ENCODE peak calls at places on chromosomes 3 and 15, in six cellular contexts. M, J, S, D, I and N are unnamed samples.

GRCh38 chr3:73765878-73766564 is 141.3 kb upstream of the PDZRN3 start:
- DNase-seq in M (no peak), J (no peak), S (no peak), D (no peak), I (no peak), N (no peak)

GRCh38 chr15:25061808-25062550 is 107.2 kb downstream of the SNRPN start:
- DNase-seq in M (no peak), J (no peak), S (no peak), D (no peak), I (no peak), N (peak; percentile 11)

GRCh38 chr3:140365872-140366697 is 311.8 kb upstream of the TRIM42 start:
- DNase-seq in M (no peak), J (no peak), S (no peak), D (no peak), I (peak; percentile 32), N (no peak)

GRCh38 chr3:112653209-112653871 is 12.4 kb upstream of the CCDC80 start:
- DNase-seq in M (no peak), J (no peak), S (no peak), D (no peak), I (no peak), N (peak; percentile 41)

GRCh38 chr3:197482001-197482400 is 73.8 kb downstream of the BDH1 start:
- DNase-seq in M (no peak), J (no peak), S (peak; percentile 46), D (no peak), I (no peak), N (no peak)

GRCh38 chr15:101129851-101130250 is 122.0 kb downstream of the CHSY1 start:
- DNase-seq in M (no peak), J (no peak), S (no peak), D (no peak), I (no peak), N (no peak)

GRCh38 chr3:43291546-43291945 is 5.2 kb downstream of the SNRK start:
- DNase-seq in M (no peak), J (no peak), S (no peak), D (no peak), I (no peak), N (no peak)

GRCh38 chr15:80979538-80980200 is 9.9 kb downstream of the MESD start:
- DNase-seq in M (no peak), J (no peak), S (no peak), D (no peak), I (no peak), N (no peak)

GRCh38 chr3:71056327-71056726 is 527.2 kb downstream of the FOXP1 start:
- DNase-seq in M (no peak), J (no peak), S (no peak), D (no peak), I (no peak), N (no peak)

GRCh38 chr3:188489639-188490405 is 335.9 kb downstream of the LPP start:
- DNase-seq in M (no peak), J (no peak), S (no peak), D (no peak), I (no peak), N (no peak)

GRCh38 chr3:189122120-189122519 is 49.7 kb upstream of the TPRG1 start:
- DNase-seq in M (no peak), J (no peak), S (no peak), D (no peak), I (no peak), N (no peak)

GRCh38 chr3:83230841-83231240 is 1469.4 kb upstream of the GBE1 start:
- DNase-seq in M (no peak), J (no peak), S (no peak), D (no peak), I (no peak), N (no peak)

GRCh38 chr3:19216669-19217337 is 68.5 kb downstream of the KCNH8 start:
- DNase-seq in M (peak; percentile 47), J (peak; percentile 46), S (no peak), D (peak; percentile 77), I (no peak), N (no peak)

GRCh38 chr3:127177226-127177625 is 15.7 kb upstream of the PRR23E start:
- DNase-seq in M (no peak), J (no peak), S (no peak), D (no peak), I (no peak), N (peak; percentile 17)

GRCh38 chr15:48766196-48766595 is 44.7 kb downstream of the CEP152 start:
- DNase-seq in M (peak; percentile 10), J (no peak), S (no peak), D (peak; percentile 59), I (no peak), N (no peak)

GRCh38 chr3:189593581-189593980 is 37.6 kb upstream of the TP63 start:
- DNase-seq in M (no peak), J (no peak), S (no peak), D (no peak), I (no peak), N (no peak)

GRCh38 chr3:152474585-152474984 is 205.9 kb downstream of the MBNL1 start:
- DNase-seq in M (no peak), J (no peak), S (peak; percentile 42), D (peak; percentile 11), I (peak; percentile 52), N (peak; percentile 57)

GRCh38 chr15:81322708-81323253 is 1.2 kb downstream of the STARD5 start:
- DNase-seq in M (no peak), J (no peak), S (no peak), D (no peak), I (no peak), N (no peak)

GRCh38 chr3:150377601-150378466 is 30.3 kb upstream of the TSC22D2 start:
- DNase-seq in M (no peak), J (no peak), S (no peak), D (no peak), I (no peak), N (no peak)

GRCh38 chr3:177329854-177330253 is 132.6 kb upstream of the TBL1XR1 start:
- DNase-seq in M (no peak), J (no peak), S (no peak), D (peak; percentile 42), I (no peak), N (no peak)

GRCh38 chr3:197912770-197913476 is 37.1 kb upstream of the RPL35A start:
- DNase-seq in M (no peak), J (peak; percentile 81), S (no peak), D (no peak), I (peak; percentile 71), N (no peak)

GRCh38 chr3:61979645-61980430 is 393.5 kb downstream of the FEZF2 start:
- DNase-seq in M (no peak), J (no peak), S (no peak), D (no peak), I (no peak), N (no peak)
- H3K4me3 ChIP-seq in M (no peak overlapping the region), J (no peak overlapping the region), S (no peak overlapping the region), D (no peak overlapping the region), I (no peak overlapping the region), N (no peak overlapping the region)

DNA sequence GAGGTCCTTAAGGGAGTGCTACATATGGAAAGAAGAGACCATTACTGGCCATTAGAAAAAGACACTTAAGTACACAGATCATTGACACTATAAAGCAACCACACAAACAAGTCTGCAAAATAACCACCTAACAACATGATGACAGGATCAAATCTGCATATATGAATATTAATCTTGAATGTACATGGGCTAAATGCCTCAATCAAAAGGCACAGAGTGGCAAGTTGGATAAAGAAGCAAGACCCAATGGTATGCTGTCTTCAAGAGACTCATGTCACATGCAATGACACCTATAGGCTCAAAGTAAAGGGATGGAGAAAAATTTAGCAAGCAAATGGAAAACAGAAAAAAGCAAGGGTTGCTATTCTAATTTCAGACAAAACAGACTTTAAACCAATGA is 28.4 kb upstream of the CCNL1 start:
- DNase-seq in M (no peak), J (no peak), S (no peak), D (no peak), I (no peak), N (no peak)
- H3K9me3 ChIP-seq in M (no peaks in the 10 kb centered on the region), J (no peaks in the 10 kb centered on the region), S (peaks cover 60% of the 10 kb centered on the region), D (no peaks in the 10 kb centered on the region), I (no peaks in the 10 kb centered on the region), N (peaks cover 15% of the 10 kb centered on the region)

GRCh38 chr3:161694682-161695586 is 198.3 kb downstream of the OTOL1 start:
- DNase-seq in M (no peak), J (no peak), S (no peak), D (no peak), I (no peak), N (no peak)

GRCh38 chr3:161695811-161696210 is 199.2 kb downstream of the OTOL1 start:
- DNase-seq in M (no peak), J (no peak), S (no peak), D (no peak), I (no peak), N (no peak)

GRCh38 chr3:161689699-161690098 is 193.1 kb downstream of the OTOL1 start:
- DNase-seq in M (no peak), J (no peak), S (no peak), D (no peak), I (no peak), N (no peak)

GRCh38 chr3:161691677-161692076 is 195.1 kb downstream of the OTOL1 start:
- DNase-seq in M (no peak), J (no peak), S (no peak), D (no peak), I (no peak), N (no peak)
- H3K4me3 ChIP-seq in M (no peak overlapping the region), J (no peak overlapping the region), S (no peak overlapping the region), D (no peak overlapping the region), I (no peak overlapping the region), N (no peak overlapping the region)

GRCh38 chr3:108145578-108145977 is 54.7 kb upstream of the CD47 start:
- DNase-seq in M (no peak), J (no peak), S (no peak), D (no peak), I (no peak), N (no peak)

GRCh38 chr3:108146139-108146538 is 55.3 kb upstream of the CD47 start:
- DNase-seq in M (no peak), J (no peak), S (no peak), D (no peak), I (no peak), N (no peak)

GRCh38 chr3:108153451-108153981 is 62.7 kb upstream of the CD47 start:
- DNase-seq in M (peak; percentile 11), J (no peak), S (peak; percentile 48), D (peak; percentile 67), I (no peak), N (peak; percentile 50)

GRCh38 chr3:108152261-108152660 is 61.4 kb upstream of the CD47 start:
- DNase-seq in M (no peak), J (no peak), S (no peak), D (no peak), I (no peak), N (no peak)

GRCh38 chr3:108150200-108150599 is 59.4 kb upstream of the CD47 start:
- DNase-seq in M (no peak), J (no peak), S (no peak), D (no peak), I (no peak), N (no peak)
- H3K9me3 ChIP-seq in M (no peaks in the 10 kb centered on the region), J (no peaks in the 10 kb centered on the region), S (peaks cover 15% of the 10 kb centered on the region), D (no peaks in the 10 kb centered on the region), I (no peaks in the 10 kb centered on the region), N (no peaks in the 10 kb centered on the region)

GRCh38 chr15:63500265-63501250 is 3.8 kb upstream of the USP3 start:
- DNase-seq in M (no peak), J (no peak), S (no peak), D (peak; percentile 76), I (no peak), N (no peak)
- H3K4me3 ChIP-seq in M (peak overlapping the region; percentile 11), J (no peak overlapping the region), S (no peak overlapping the region), D (no peak overlapping the region), I (peak overlapping the region; percentile 19), N (peak overlapping the region; percentile 29)